ENCODE peak calls at places on chromosomes 11 and 22, in five cellular contexts. Z is osteocyte; P is stimulated activated naive B cell treated with anti-CD40 and anti-IgM and Interleukin-4, amounts not matched to agents 10 μg/mL and 1 μg/mL and 100 μg/mL, for 72 hours; H is cardiac fibroblast; M is NAMALWA. V is an unnamed sample.

GRCh38 chr11:7527029-7527428 is 13.2 kb downstream of the PPFIBP2 start:
- DNase-seq in Z (no peak), P (no peak), H (no peak), M (no peak), V (no peak)

GRCh38 chr11:34327804-34328631 is 29.8 kb downstream of the ABTB2 start:
- DNase-seq in Z (no peak), P (no peak), H (no peak), M (no peak), V (no peak)

GRCh38 chr11:65661599-65662246 is 993 bp downstream of the RELA start:
- DNase-seq in Z (no peak), P (no peak), H (no peak), M (no peak), V (no peak)

GRCh38 chr11:34331736-34332135 is 26.1 kb downstream of the ABTB2 start:
- DNase-seq in Z (no peak), P (no peak), H (no peak), M (no peak), V (no peak)

GRCh38 chr11:68826726-68827125 is 15.0 kb downstream of the CPT1A start:
- DNase-seq in Z (no peak), P (no peak), H (no peak), M (no peak), V (no peak)

GRCh38 chr11:40099391-40100169 is 1359.9 kb downstream of the LRRC4C start:
- DNase-seq in Z (no peak), P (no peak), H (no peak), M (no peak), V (no peak)

GRCh38 chr11:65401803-65402248 is 15.4 kb downstream of the FRMD8 start:
- DNase-seq in Z (no peak), P (no peak), H (no peak), M (no peak), V (no peak)

GRCh38 chr11:1714908-1715885 is 18.2 kb downstream of the KRTAP5-6 start:
- DNase-seq in Z (no peak), P (no peak), H (no peak), M (no peak), V (no peak)

GRCh38 chr11:70507466-70508230 is 109.3 kb downstream of the CTTN start:
- DNase-seq in Z (no peak), P (no peak), H (no peak), M (no peak), V (no peak)

GRCh38 chr22:46111645-46112306 is 38.5 kb upstream of the PPARA start:
- DNase-seq in Z (no peak), P (no peak), H (peak), M (no peak), V (no peak)

GRCh38 chr11:1099519-1100355 is 25.1 kb downstream of the MUC2 start:
- DNase-seq in Z (no peak), P (no peak), H (no peak), M (no peak), V (no peak)

GRCh38 chr22:20131856-20132685 is 467 bp downstream of the ZDHHC8 start:
- DNase-seq in Z (no peak), P (no peak), H (no peak), M (no peak), V (no peak)

V was measured in germinal center.